ENCODE peak calls at places on chromosomes 16 and 17, in nine cellular contexts. G is CD4-positive, CD25-positive, alpha-beta regulatory T cell; C is iPS DF 6.9; U is activated T-cell treated with anti-CD3 and anti-CD28 coated beads for 1 hour; O is anterior cingulate cortex; Y is brain microvascular endothelial cell; V is stimulated activated naive CD4-positive, alpha-beta T cell; N is left lobe of liver; D is AG10803. R is an unnamed sample.
A peak's percentile ranks its signal among the peaks of the same experiment; 100 is the strongest.

GRCh38 chr16:64409762-64410161 is 712.1 kb downstream of the CDH11 start:
- DNase-seq in C (no peak), Y (no peak), G (no peak), N (no peak), O (no peak), D (peak; percentile 42), V (no peak), U (no peak), R (no peak)

GRCh38 chr16:58187092-58187491 is 10.8 kb downstream of the CSNK2A2 start:
- DNase-seq in U (no peak), V (no peak), D (peak; percentile 6), Y (no peak), C (no peak), G (no peak), N (no peak), O (no peak), R (no peak)

GRCh38 chr17:545156-545555 is 169.5 kb downstream of the VPS53 start:
- DNase-seq in D (no peak), V (no peak), C (no peak), G (no peak), U (no peak), O (no peak), N (no peak), Y (no peak), R (no peak)

GRCh38 chr16:14559809-14560227 is 70.2 kb downstream of the PARN start:
- DNase-seq in Y (peak; percentile 31), D (no peak), V (no peak), O (no peak), G (no peak), U (no peak), N (peak; percentile 87), C (no peak), R (no peak)

GRCh38 chr17:59763861-59764260 is 56.4 kb downstream of the VMP1 start:
- DNase-seq in N (no peak), G (no peak), V (no peak), D (peak; percentile 89), Y (peak; percentile 69), C (no peak), U (no peak), O (no peak), R (no peak)

GRCh38 chr17:75315541-75316243 is 26.5 kb upstream of the SLC25A19 start:
- DNase-seq in Y (no peak), D (peak; percentile 43), G (no peak), V (no peak), O (no peak), N (no peak), U (no peak), C (no peak), R (no peak)

GRCh38 chr17:58991718-58992331 is 114.9 kb downstream of the TRIM37 start:
- DNase-seq in N (peak; percentile 85), O (no peak), U (no peak), D (peak; percentile 86), V (no peak), C (no peak), G (no peak), Y (peak; percentile 81), R (no peak)

GRCh38 chr16:30458561-30459394 is 13.1 kb upstream of the SEPHS2 start:
- DNase-seq in U (peak; percentile 60), C (no peak), G (peak; percentile 60), Y (no peak), V (peak; percentile 60), D (no peak), N (no peak), O (no peak), R (no peak)

GRCh38 chr17:77859035-77859360 is 99.5 kb upstream of the TNRC6C start:
- DNase-seq in C (no peak), N (no peak), O (no peak), U (no peak), D (no peak), Y (no peak), G (no peak), V (no peak), R (no peak)

GRCh38 chr17:20273741-20274500 is 193.4 kb downstream of the LGALS9B start:
- DNase-seq in Y (no peak), U (no peak), O (no peak), N (no peak), V (no peak), G (no peak), D (no peak), C (no peak), R (no peak)

GRCh38 chr17:27457731-27458523 is 1.7 kb downstream of the KSR1 start:
- DNase-seq in N (no peak), O (no peak), Y (no peak), C (no peak), U (no peak), D (peak; percentile 50), V (no peak), G (no peak), R (no peak)

GRCh38 chr16:87484487-87485331 is 8.1 kb downstream of the ZCCHC14 start:
- DNase-seq in U (no peak), O (no peak), C (no peak), Y (no peak), N (no peak), V (no peak), G (no peak), D (no peak), R (no peak)

GRCh38 chr16:14452066-14452465 is 178.0 kb downstream of the PARN start:
- DNase-seq in C (no peak), D (peak; percentile 20), U (no peak), Y (no peak), N (no peak), G (no peak), V (no peak), O (no peak), R (no peak)

GRCh38 chr17:63150994-63151464 is 185.0 kb downstream of the TANC2 start:
- DNase-seq in G (no peak), C (no peak), N (no peak), Y (no peak), V (no peak), D (peak; percentile 55), U (no peak), O (no peak), R (no peak)

GRCh38 chr16:87368029-87368765 is 15.4 kb downstream of the FBXO31 start:
- DNase-seq in C (no peak), N (no peak), O (no peak), Y (no peak), U (no peak), V (no peak), G (no peak), D (no peak), R (no peak)

GRCh38 chr16:14362774-14363371 is 267.2 kb downstream of the PARN start:
- DNase-seq in V (no peak), U (no peak), Y (peak; percentile 21), G (no peak), N (no peak), D (peak; percentile 64), C (no peak), O (no peak), R (no peak)

GRCh38 chr16:62079236-62079635 is 43.0 kb upstream of the CDH8 start:
- DNase-seq in C (no peak), D (no peak), O (no peak), Y (peak; percentile 31), G (no peak), U (no peak), N (no peak), V (no peak), R (no peak)

GRCh38 chr16:86038923-86039310 is 140.0 kb downstream of the IRF8 start:
- DNase-seq in N (no peak), G (no peak), C (no peak), U (no peak), Y (no peak), V (no peak), D (no peak), O (no peak), R (no peak)

GRCh38 chr16:14042706-14043105 is 28.4 kb upstream of the MRTFB start:
- DNase-seq in G (no peak), O (no peak), V (no peak), N (no peak), D (no peak), Y (no peak), C (no peak), U (no peak), R (no peak)

GRCh38 chr17:17787568-17787967 is 49.2 kb downstream of the SREBF1 start:
- DNase-seq in N (no peak), G (no peak), D (no peak), V (no peak), C (no peak), Y (no peak), U (no peak), O (no peak), R (no peak)

GRCh38 chr17:60435244-60436170 is 13.2 kb downstream of the CHCT1 start:
- DNase-seq in V (peak; percentile 72), C (peak; percentile 60), G (peak; percentile 66), D (peak; percentile 92), Y (peak; percentile 84), N (peak; percentile 72), U (peak; percentile 26), O (peak; percentile 65), R (peak; percentile 61)